ENCODE peak calls at places on chromosomes 7 and 10, in eight cellular contexts. One of them, this sample, is unnamed.

GRCh38 chr7:5598261-5598761 is 174.7 kb upstream of the TNRC18 start:
- DNase-seq in fibroblast of pulmonary artery: no peak
- DNase-seq in mucosa of descending colon: no peak
- DNase-seq in cardiac fibroblast: no peak
- DNase-seq in lung: no peak
- DNase-seq in psoas muscle: no peak
- DNase-seq in body of pancreas: no peak
- DNase-seq in hepatocyte: no peak
- DNase-seq in this sample: peak; percentile 45

GRCh38 chr7:107843184-107843583 is 40.2 kb upstream of the SLC26A3 start:
- DNase-seq in hepatocyte: no peak
- DNase-seq in body of pancreas: no peak
- DNase-seq in lung: no peak
- DNase-seq in cardiac fibroblast: no peak
- DNase-seq in mucosa of descending colon: peak; percentile 70
- DNase-seq in fibroblast of pulmonary artery: no peak
- DNase-seq in psoas muscle: no peak
- DNase-seq in this sample: no peak

GRCh38 chr7:43454936-43455518 is 127.9 kb upstream of the STK17A start:
- DNase-seq in lung: no peak
- DNase-seq in cardiac fibroblast: peak; percentile 62
- DNase-seq in mucosa of descending colon: no peak
- DNase-seq in psoas muscle: no peak
- DNase-seq in fibroblast of pulmonary artery: peak; percentile 61
- DNase-seq in body of pancreas: no peak
- DNase-seq in hepatocyte: peak; percentile 52
- DNase-seq in this sample: no peak

GRCh38 chr7:135420786-135421185 is 89.1 kb downstream of the CNOT4 start:
- DNase-seq in cardiac fibroblast: peak; percentile 31
- DNase-seq in fibroblast of pulmonary artery: no peak
- DNase-seq in mucosa of descending colon: no peak
- DNase-seq in psoas muscle: no peak
- DNase-seq in lung: no peak
- DNase-seq in body of pancreas: no peak
- DNase-seq in hepatocyte: no peak
- DNase-seq in this sample: no peak

GRCh38 chr10:7243873-7244272 is 167.0 kb downstream of the SFMBT2 start:
- DNase-seq in cardiac fibroblast: no peak
- DNase-seq in body of pancreas: no peak
- DNase-seq in hepatocyte: no peak
- DNase-seq in lung: no peak
- DNase-seq in psoas muscle: no peak
- DNase-seq in mucosa of descending colon: no peak
- DNase-seq in fibroblast of pulmonary artery: no peak
- DNase-seq in this sample: no peak

GRCh38 chr7:2478800-2479199 is 2.6 kb upstream of the GRIFIN start:
- DNase-seq in body of pancreas: no peak
- DNase-seq in cardiac fibroblast: no peak
- DNase-seq in fibroblast of pulmonary artery: no peak
- DNase-seq in lung: no peak
- DNase-seq in mucosa of descending colon: no peak
- DNase-seq in psoas muscle: no peak
- DNase-seq in hepatocyte: peak; percentile 8
- DNase-seq in this sample: no peak

GRCh38 chr10:122796796-122797195 is 48.9 kb downstream of the CUZD1 start:
- DNase-seq in lung: no peak
- DNase-seq in psoas muscle: no peak
- DNase-seq in fibroblast of pulmonary artery: no peak
- DNase-seq in cardiac fibroblast: no peak
- DNase-seq in hepatocyte: no peak
- DNase-seq in body of pancreas: no peak
- DNase-seq in mucosa of descending colon: no peak
- DNase-seq in this sample: no peak

GRCh38 chr7:37683263-37684120 is at the start of gene GPR141:
- DNase-seq in fibroblast of pulmonary artery: no peak
- DNase-seq in cardiac fibroblast: no peak
- DNase-seq in lung: no peak
- DNase-seq in mucosa of descending colon: peak; percentile 18
- DNase-seq in hepatocyte: peak; percentile 19
- DNase-seq in body of pancreas: no peak
- DNase-seq in psoas muscle: no peak
- DNase-seq in this sample: no peak

GRCh38 chr7:150990416-150991186 is at the start of gene NOS3:
- DNase-seq in body of pancreas: no peak
- DNase-seq in fibroblast of pulmonary artery: no peak
- DNase-seq in mucosa of descending colon: no peak
- DNase-seq in hepatocyte: peak; percentile 75
- DNase-seq in psoas muscle: no peak
- DNase-seq in lung: no peak
- DNase-seq in cardiac fibroblast: no peak
- DNase-seq in this sample: no peak

GRCh38 chr10:127916826-127917225 is 9.9 kb downstream of the PTPRE start:
- DNase-seq in psoas muscle: no peak
- DNase-seq in mucosa of descending colon: no peak
- DNase-seq in cardiac fibroblast: no peak
- DNase-seq in lung: no peak
- DNase-seq in fibroblast of pulmonary artery: no peak
- DNase-seq in body of pancreas: no peak
- DNase-seq in hepatocyte: no peak
- DNase-seq in this sample: no peak
- TF ChIP-seq CTCF in psoas muscle: no peak
- TF ChIP-seq CTCF in mucosa of descending colon: no peak
- TF ChIP-seq CTCF in cardiac fibroblast: no peak
- TF ChIP-seq CTCF in lung: no peak
- TF ChIP-seq CTCF in fibroblast of pulmonary artery: no peak
- TF ChIP-seq CTCF in body of pancreas: no peak
- TF ChIP-seq CTCF in hepatocyte: no peak
- TF ChIP-seq CTCF in this sample: no peak

GRCh38 chr7:157692156-157693011 is 355.6 kb downstream of the DNAJB6 start:
- DNase-seq in body of pancreas: peak; percentile 8
- DNase-seq in lung: no peak
- DNase-seq in fibroblast of pulmonary artery: no peak
- DNase-seq in psoas muscle: no peak
- DNase-seq in mucosa of descending colon: no peak
- DNase-seq in hepatocyte: no peak
- DNase-seq in cardiac fibroblast: no peak
- DNase-seq in this sample: no peak

GRCh38 chr7:157694389-157694665 is 357.5 kb downstream of the DNAJB6 start:
- DNase-seq in mucosa of descending colon: no peak
- DNase-seq in lung: no peak
- DNase-seq in hepatocyte: no peak
- DNase-seq in cardiac fibroblast: no peak
- DNase-seq in psoas muscle: no peak
- DNase-seq in fibroblast of pulmonary artery: no peak
- DNase-seq in body of pancreas: no peak
- DNase-seq in this sample: no peak

GRCh38 chr7:157691521-157692155 is 354.8 kb downstream of the DNAJB6 start:
- DNase-seq in mucosa of descending colon: no peak
- DNase-seq in lung: no peak
- DNase-seq in body of pancreas: peak; percentile 10
- DNase-seq in fibroblast of pulmonary artery: no peak
- DNase-seq in cardiac fibroblast: peak; percentile 10
- DNase-seq in psoas muscle: no peak
- DNase-seq in hepatocyte: no peak
- DNase-seq in this sample: no peak

GRCh38 chr7:157693071-157693520 is 356.3 kb downstream of the DNAJB6 start:
- DNase-seq in psoas muscle: no peak
- DNase-seq in hepatocyte: no peak
- DNase-seq in cardiac fibroblast: no peak
- DNase-seq in mucosa of descending colon: no peak
- DNase-seq in body of pancreas: no peak
- DNase-seq in lung: no peak
- DNase-seq in fibroblast of pulmonary artery: no peak
- DNase-seq in this sample: no peak

DNA sequence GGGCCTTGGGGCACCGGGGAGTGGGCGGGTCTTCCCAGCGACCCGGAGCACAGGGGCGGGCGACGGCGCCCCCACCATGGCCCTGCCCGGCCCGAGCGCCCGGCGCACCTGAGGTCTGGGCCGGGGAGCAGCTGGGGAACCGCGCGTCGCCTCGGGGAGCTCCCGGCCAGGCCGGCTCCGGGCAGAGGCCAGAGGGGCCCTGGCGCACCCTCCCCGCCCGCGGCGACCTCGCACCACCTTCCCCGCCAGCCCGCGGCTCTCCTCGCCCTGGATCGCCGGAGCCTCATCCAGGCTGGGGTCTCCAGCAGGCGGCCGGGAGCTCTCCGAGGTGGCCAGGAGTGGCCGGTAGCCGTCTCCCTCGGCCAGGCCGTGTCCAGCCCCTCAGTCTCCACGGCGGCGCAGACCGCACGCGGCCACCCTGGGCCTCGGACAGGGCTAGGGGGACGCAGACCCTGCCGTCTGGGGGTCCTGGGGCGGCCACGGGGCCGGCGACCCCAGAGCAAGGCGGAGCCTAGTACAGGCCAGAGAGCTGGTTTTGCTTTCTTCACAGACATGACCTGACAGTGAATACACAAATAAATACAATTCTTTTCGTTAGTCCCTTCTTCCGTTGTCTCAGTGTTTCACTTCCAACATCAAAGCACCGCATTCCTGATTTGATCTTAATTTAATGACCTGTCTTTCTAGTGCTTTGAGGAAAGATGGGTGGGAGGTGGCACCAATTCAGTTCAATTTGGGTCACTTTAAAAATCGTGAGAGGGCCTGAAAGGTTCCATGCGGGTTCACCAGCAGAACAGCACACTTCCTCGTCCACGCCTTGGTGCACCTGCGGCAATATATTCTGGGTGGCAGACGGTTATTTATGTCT is 357.0 kb downstream of the DNAJB6 start:
- DNase-seq in body of pancreas: peak; percentile 7
- DNase-seq in psoas muscle: no peak
- DNase-seq in lung: no peak
- DNase-seq in hepatocyte: no peak
- DNase-seq in mucosa of descending colon: no peak
- DNase-seq in cardiac fibroblast: no peak
- DNase-seq in fibroblast of pulmonary artery: no peak
- DNase-seq in this sample: peak; percentile 61
- TF ChIP-seq CTCF in body of pancreas: no peak
- TF ChIP-seq CTCF in psoas muscle: no peak
- TF ChIP-seq CTCF in lung: no peak
- TF ChIP-seq CTCF in hepatocyte: no peak
- TF ChIP-seq CTCF in mucosa of descending colon: no peak
- TF ChIP-seq CTCF in cardiac fibroblast: no peak
- TF ChIP-seq CTCF in fibroblast of pulmonary artery: no peak
- TF ChIP-seq CTCF in this sample: no peak

DNA sequence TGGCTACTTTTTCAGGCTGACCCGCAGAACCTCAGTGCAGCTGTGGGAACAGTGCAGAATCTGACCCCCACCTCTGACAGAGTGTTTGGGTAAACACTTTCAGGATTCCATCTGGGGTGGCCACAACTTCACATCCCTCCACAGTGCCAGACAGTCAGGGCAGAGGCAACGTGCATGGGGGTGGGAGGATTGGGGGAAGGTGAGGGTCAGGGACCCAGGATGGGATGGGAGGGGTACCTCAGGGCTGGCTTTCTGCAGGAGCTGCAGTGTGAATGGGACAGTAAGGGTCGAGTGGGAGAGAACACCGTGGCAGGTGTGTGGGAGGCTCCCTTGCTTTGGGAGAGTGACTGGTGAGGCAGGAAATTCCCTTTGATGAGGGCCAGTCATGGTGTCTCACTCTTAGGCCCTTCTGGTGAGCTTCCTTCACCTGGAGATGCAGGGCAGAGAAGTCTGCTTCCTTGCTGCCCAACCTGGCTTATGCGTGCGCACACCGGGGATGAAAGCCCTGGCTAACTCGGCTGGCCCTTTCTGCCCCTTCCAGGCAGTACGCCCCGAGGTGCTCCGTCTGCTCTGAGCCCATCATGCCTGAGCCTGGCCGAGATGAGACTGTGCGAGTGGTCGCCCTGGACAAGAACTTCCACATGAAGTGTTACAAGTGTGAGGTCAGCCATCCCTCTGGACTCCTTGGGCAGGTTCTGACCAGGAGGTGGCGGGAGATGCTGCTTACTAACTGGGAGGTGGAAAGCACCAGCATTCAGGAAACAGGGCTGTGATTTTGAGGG is 8.4 kb downstream of the ZYX start:
- DNase-seq in fibroblast of pulmonary artery: no peak
- DNase-seq in hepatocyte: no peak
- DNase-seq in mucosa of descending colon: no peak
- DNase-seq in cardiac fibroblast: peak; percentile 25
- DNase-seq in psoas muscle: no peak
- DNase-seq in body of pancreas: no peak
- DNase-seq in lung: no peak
- DNase-seq in this sample: no peak
- TF ChIP-seq CTCF in fibroblast of pulmonary artery: no peak
- TF ChIP-seq CTCF in hepatocyte: no peak
- TF ChIP-seq CTCF in mucosa of descending colon: no peak
- TF ChIP-seq CTCF in cardiac fibroblast: no peak
- TF ChIP-seq CTCF in psoas muscle: no peak
- TF ChIP-seq CTCF in body of pancreas: no peak
- TF ChIP-seq CTCF in lung: no peak
- TF ChIP-seq CTCF in this sample: no peak

DNA sequence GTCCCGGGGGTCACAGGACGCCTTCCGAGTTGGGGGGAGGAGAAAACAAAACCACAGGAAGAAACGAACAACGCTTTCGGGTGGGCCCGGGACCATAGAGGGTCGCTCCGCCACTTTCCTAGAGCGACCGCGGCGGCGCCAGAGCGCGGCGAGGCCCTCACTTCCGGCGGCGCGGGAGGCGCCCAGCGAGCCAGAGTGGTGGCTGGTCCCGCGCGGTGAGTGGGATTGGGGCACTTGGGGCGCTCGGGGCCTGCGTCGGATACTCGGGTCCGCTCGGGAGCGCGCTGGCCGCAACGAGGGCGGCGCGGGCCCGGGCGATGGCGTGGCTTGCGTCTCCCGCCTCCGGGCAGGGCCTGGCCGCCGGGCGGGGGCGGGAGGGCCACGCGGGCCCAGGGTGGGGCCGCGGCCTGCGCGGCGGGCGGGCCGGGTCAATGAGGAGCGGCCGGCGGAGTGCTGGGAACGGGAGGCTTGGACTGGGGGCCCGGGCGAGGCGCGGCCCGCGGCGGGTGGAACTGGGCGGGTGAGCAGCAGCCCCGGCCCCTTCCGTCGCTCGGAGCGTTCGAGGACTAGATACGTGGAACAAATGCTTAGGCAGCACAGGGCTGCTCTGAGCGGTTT is at the start of gene ZNF22:
- DNase-seq in cardiac fibroblast: peak; percentile 70
- DNase-seq in mucosa of descending colon: peak; percentile 73
- DNase-seq in psoas muscle: peak; percentile 76
- DNase-seq in hepatocyte: peak; percentile 81
- DNase-seq in lung: peak; percentile 67
- DNase-seq in fibroblast of pulmonary artery: peak; percentile 63
- DNase-seq in body of pancreas: peak; percentile 65
- DNase-seq in this sample: peak; percentile 89
- TF ChIP-seq CTCF in cardiac fibroblast: no peak
- TF ChIP-seq CTCF in mucosa of descending colon: no peak
- TF ChIP-seq CTCF in psoas muscle: no peak
- TF ChIP-seq CTCF in hepatocyte: peak; percentile 8
- TF ChIP-seq CTCF in lung: no peak
- TF ChIP-seq CTCF in fibroblast of pulmonary artery: peak; percentile 3
- TF ChIP-seq CTCF in body of pancreas: peak; percentile 27
- TF ChIP-seq CTCF in this sample: no peak

GRCh38 chr10:77636967-77637473 is 588 bp downstream of the KCNMA1 start:
- DNase-seq in cardiac fibroblast: no peak
- DNase-seq in lung: no peak
- DNase-seq in fibroblast of pulmonary artery: no peak
- DNase-seq in psoas muscle: peak; percentile 16
- DNase-seq in hepatocyte: no peak
- DNase-seq in mucosa of descending colon: no peak
- DNase-seq in body of pancreas: no peak
- DNase-seq in this sample: peak; percentile 57
- TF ChIP-seq CTCF in cardiac fibroblast: no peak
- TF ChIP-seq CTCF in lung: no peak
- TF ChIP-seq CTCF in fibroblast of pulmonary artery: no peak
- TF ChIP-seq CTCF in psoas muscle: no peak
- TF ChIP-seq CTCF in hepatocyte: no peak
- TF ChIP-seq CTCF in mucosa of descending colon: no peak
- TF ChIP-seq CTCF in body of pancreas: no peak
- TF ChIP-seq CTCF in this sample: peak; percentile 1